ENCODE peak calls at places on chromosomes 16 and 17, in six cellular contexts. Z is A549, I is heart left ventricle, F is K562, Y is ovary, A is body of pancreas. R is an unnamed sample.

GRCh38 chr17:57853695-57854094 is 3.9 kb upstream of the MRPS23 start:
- DNase-seq in Z (no peak), I (peak; percentile 79), F (no peak), Y (no peak), A (peak; percentile 88), R (no peak)

GRCh38 chr17:64133546-64134215 is 3.7 kb upstream of the ERN1 start:
- DNase-seq in Z (peak; percentile 79), I (no peak), F (peak; percentile 39), Y (no peak), A (peak; percentile 46), R (peak; percentile 83)

GRCh38 chr16:85149776-85150175 is 37.5 kb upstream of the CIBAR2 start:
- DNase-seq in Z (no peak), I (peak; percentile 88), F (no peak), Y (no peak), A (peak; percentile 74), R (no peak)

GRCh38 chr17:42192189-42193126 is 1.8 kb downstream of the GHDC start:
- DNase-seq in Z (no peak), I (no peak), F (no peak), Y (no peak), A (no peak), R (no peak)

GRCh38 chr17:56914641-56915263 is 903 bp upstream of the TRIM25 start:
- DNase-seq in Z (no peak), I (no peak), F (peak; percentile 7), Y (no peak), A (peak; percentile 14), R (peak; percentile 67)

GRCh38 chr17:29136998-29137730 is 43.0 kb downstream of the MYO18A start:
- DNase-seq in Z (no peak), I (peak; percentile 5), F (no peak), Y (no peak), A (no peak), R (no peak)

GRCh38 chr17:9684955-9685621 is 39.8 kb downstream of the USP43 start:
- DNase-seq in Z (no peak), I (no peak), F (no peak), Y (no peak), A (peak; percentile 19), R (no peak)

GRCh38 chr17:68534714-68535113 is 22.5 kb downstream of the PRKAR1A start:
- DNase-seq in Z (no peak), I (no peak), F (no peak), Y (no peak), A (no peak), R (no peak)

GRCh38 chr16:27359051-27359450 is 42.9 kb upstream of the IL21R start:
- DNase-seq in Z (no peak), I (no peak), F (no peak), Y (no peak), A (no peak), R (no peak)

GRCh38 chr17:37177234-37177633 is 198.6 kb upstream of the C17orf78 start:
- DNase-seq in Z (no peak), I (no peak), F (no peak), Y (no peak), A (no peak), R (no peak)

GRCh38 chr17:67156269-67157199 is 88.5 kb downstream of the HELZ start:
- DNase-seq in Z (no peak), I (no peak), F (no peak), Y (no peak), A (no peak), R (no peak)

GRCh38 chr16:52068447-52069074 is 478.4 kb downstream of the TOX3 start:
- DNase-seq in Z (no peak), I (no peak), F (no peak), Y (no peak), A (peak; percentile 57), R (no peak)

GRCh38 chr17:64160378-64160777 is 30.4 kb upstream of the ERN1 start:
- DNase-seq in Z (no peak), I (no peak), F (no peak), Y (no peak), A (no peak), R (no peak)

GRCh38 chr16:56941092-56941491 is 9.2 kb downstream of the HERPUD1 start:
- DNase-seq in Z (no peak), I (no peak), F (no peak), Y (no peak), A (no peak), R (no peak)

GRCh38 chr16:12503201-12503600 is 300.5 kb downstream of the CPPED1 start:
- DNase-seq in Z (no peak), I (no peak), F (no peak), Y (no peak), A (no peak), R (no peak)

GRCh38 chr17:35748323-35748960 is 4.6 kb downstream of the GAS2L2 start:
- DNase-seq in Z (no peak), I (no peak), F (no peak), Y (no peak), A (peak; percentile 54), R (peak; percentile 27)

GRCh38 chr17:42881768-42882565 is 18.6 kb upstream of the G6PC1 start:
- DNase-seq in Z (no peak), I (no peak), F (no peak), Y (no peak), A (no peak), R (no peak)

GRCh38 chr16:30183961-30184429 is 593 bp downstream of the CORO1A start:
- DNase-seq in Z (no peak), I (peak; percentile 37), F (no peak), Y (no peak), A (peak; percentile 15), R (no peak)

GRCh38 chr16:88807142-88807625 is 3.6 kb downstream of the CDT1 start:
- DNase-seq in Z (no peak), I (no peak), F (no peak), Y (no peak), A (no peak), R (no peak)

DNA sequence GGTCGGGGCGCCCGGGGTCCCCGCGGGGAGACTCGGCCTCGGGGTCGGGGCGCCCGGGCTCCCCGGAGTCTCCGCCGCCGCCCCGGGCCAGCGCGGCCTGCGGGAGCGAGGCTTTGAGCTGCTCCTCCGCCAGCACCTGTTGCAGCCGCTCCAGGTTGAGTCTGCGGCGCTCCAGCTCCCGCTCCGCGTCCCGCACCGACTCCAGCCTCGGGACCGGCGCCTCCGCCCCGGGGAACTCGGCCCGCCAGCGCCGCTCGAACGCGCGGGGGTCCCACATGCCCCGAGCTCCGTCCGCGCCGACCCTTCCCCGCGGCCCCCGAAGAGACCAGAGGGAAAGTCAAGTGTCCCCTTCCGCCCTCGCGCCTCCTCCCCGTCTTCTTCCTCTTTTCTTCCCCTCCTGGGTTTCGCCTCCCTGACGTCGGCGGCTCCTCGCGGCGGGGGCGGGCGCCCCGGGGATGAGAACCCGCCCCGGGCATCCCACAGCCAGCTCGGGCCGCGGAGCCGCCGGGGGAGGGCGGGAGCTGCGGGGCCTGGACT is 40.8 kb upstream of the BHLHA9 start:
- DNase-seq in Z (peak; percentile 78), I (peak; percentile 79), F (peak; percentile 53), Y (peak; percentile 16), A (peak; percentile 40), R (no peak)
- TF ChIP-seq POLR2A in Z (peak; percentile 34), I (peak; percentile 49), F (no peak), Y (no peak), A (no peak), R (no peak)

DNA sequence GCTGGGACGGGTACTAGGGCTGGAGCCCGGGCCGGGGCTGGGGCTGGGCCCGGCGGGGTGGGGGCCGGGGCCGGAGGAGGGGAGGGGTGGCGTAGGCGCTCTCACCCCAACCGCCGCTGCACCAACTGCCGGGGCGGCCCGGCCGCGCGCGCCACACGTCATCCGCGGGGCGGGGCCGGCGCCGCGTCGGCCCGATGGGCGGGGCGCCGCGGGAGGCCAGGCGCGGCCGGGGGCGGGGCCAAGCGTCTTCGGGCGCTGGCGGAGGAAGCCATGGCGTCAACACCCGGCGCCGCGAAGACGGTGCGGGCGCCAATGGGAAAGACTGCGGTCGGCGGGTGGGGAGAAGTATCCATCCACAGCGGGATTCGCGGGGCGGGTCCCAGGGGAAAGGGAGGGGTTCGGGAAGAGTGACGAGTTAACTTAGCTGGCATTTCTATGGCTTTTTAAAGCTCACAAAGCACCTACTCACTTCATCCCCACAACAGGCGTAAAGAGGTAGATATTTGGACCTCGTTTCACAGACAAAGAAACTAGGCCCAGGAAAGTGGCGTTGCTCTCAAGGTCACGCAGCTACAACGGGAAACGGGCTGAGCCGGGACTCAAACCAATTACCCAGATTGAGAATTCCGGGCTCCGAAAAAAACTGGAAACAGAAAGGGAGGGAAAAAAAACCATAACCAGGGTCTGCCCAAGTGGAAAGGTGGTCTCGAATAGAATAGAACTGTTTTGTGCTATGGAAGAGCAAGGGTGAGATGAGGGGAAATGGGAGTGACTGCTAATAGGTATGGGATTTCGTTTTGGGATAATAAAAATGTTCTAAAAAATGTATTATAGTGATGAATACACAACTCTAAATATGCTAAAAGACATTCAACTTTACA is at the start of gene SPAG9:
- DNase-seq in Z (peak; percentile 97), I (peak; percentile 98), F (peak; percentile 95), Y (peak; percentile 94), A (peak; percentile 96), R (peak; percentile 97)
- TF ChIP-seq POLR2A in Z (peak; percentile 46), I (peak; percentile 82), F (peak; percentile 21), Y (peak; percentile 87), A (peak; percentile 89), R (no peak)

GRCh38 chr17:19019041-19019941 is 14.7 kb upstream of the FAM83G start:
- DNase-seq in Z (no peak), I (peak; percentile 25), F (peak; percentile 83), Y (no peak), A (peak; percentile 7), R (peak; percentile 21)
- TF ChIP-seq POLR2A in Z (no peak), I (no peak), F (no peak), Y (no peak), A (no peak), R (no peak)

GRCh38 chr17:50372222-50372621 is 762 bp downstream of the MRPL27 start:
- DNase-seq in Z (no peak), I (no peak), F (no peak), Y (no peak), A (no peak), R (peak; percentile 65)

GRCh38 chr17:50371526-50371925 is 1.5 kb downstream of the MRPL27 start:
- DNase-seq in Z (no peak), I (no peak), F (no peak), Y (no peak), A (no peak), R (no peak)

GRCh38 chr17:50370052-50370451 is 2.9 kb downstream of the MRPL27 start:
- DNase-seq in Z (no peak), I (no peak), F (no peak), Y (no peak), A (no peak), R (no peak)

GRCh38 chr17:50373705-50374104 is 676 bp downstream of the EME1 start:
- DNase-seq in Z (no peak), I (no peak), F (no peak), Y (no peak), A (no peak), R (no peak)

GRCh38 chr17:50372708-50373556 is at the start of the genes EME1 and MRPL27:
- DNase-seq in Z (peak; percentile 98), I (peak; percentile 92), F (peak; percentile 90), Y (peak; percentile 74), A (peak; percentile 85), R (peak; percentile 95)
- TF ChIP-seq POLR2A in Z (peak; percentile 85), I (peak; percentile 65), F (peak; percentile 98), Y (peak; percentile 76), A (no peak), R (peak; percentile 96)